ENCODE peak calls at places on chromosomes 1 and 21, in six cellular contexts. D is PC-3, M is left lung, P is cardiac muscle cell, C is lower lobe of right lung, Q is psoas muscle. S is an unnamed sample.
A peak's percentile ranks its signal among the peaks of the same experiment; 100 is the strongest.

GRCh38 chr1:53654216-53655210 is 84.5 kb downstream of the GLIS1 start:
- DNase-seq in D (no peak), M (peak; percentile 12), P (no peak), C (no peak), Q (no peak), S (peak; percentile 53)

GRCh38 chr1:51214615-51215131 is 21.4 kb upstream of the RNF11 start:
- DNase-seq in D (peak; percentile 88), M (no peak), P (no peak), C (no peak), Q (no peak), S (no peak)

GRCh38 chr1:63829349-63830327 is 55.8 kb downstream of the ROR1 start:
- DNase-seq in D (no peak), M (no peak), P (no peak), C (no peak), Q (no peak), S (no peak)

GRCh38 chr1:158035976-158036583 is 42.6 kb downstream of the KIRREL1 start:
- DNase-seq in D (peak; percentile 79), M (no peak), P (peak; percentile 64), C (no peak), Q (no peak), S (no peak)

GRCh38 chr1:213686983-213687382 is 300.8 kb upstream of the PROX1 start:
- DNase-seq in D (no peak), M (no peak), P (no peak), C (no peak), Q (no peak), S (no peak)

GRCh38 chr1:151455966-151456365 is 3.3 kb downstream of the POGZ start:
- DNase-seq in D (no peak), M (no peak), P (no peak), C (no peak), Q (no peak), S (no peak)

GRCh38 chr1:77179632-77180031 is 39.6 kb downstream of the PIGK start:
- DNase-seq in D (peak; percentile 4), M (no peak), P (no peak), C (no peak), Q (no peak), S (no peak)

GRCh38 chr21:41695513-41695912 is 71.3 kb downstream of the RIPK4 start:
- DNase-seq in D (no peak), M (no peak), P (no peak), C (no peak), Q (no peak), S (no peak)

GRCh38 chr1:196309386-196309785 is 298.9 kb downstream of the KCNT2 start:
- DNase-seq in D (peak; percentile 59), M (no peak), P (peak; percentile 11), C (no peak), Q (no peak), S (no peak)

GRCh38 chr1:169325117-169325516 is 42.5 kb downstream of the NME7 start:
- DNase-seq in D (no peak), M (no peak), P (peak; percentile 1), C (no peak), Q (no peak), S (no peak)

GRCh38 chr1:241269116-241269515 is 87.9 kb downstream of the RGS7 start:
- DNase-seq in D (peak; percentile 52), M (no peak), P (peak; percentile 32), C (no peak), Q (no peak), S (no peak)

GRCh38 chr1:206986402-206986801 is 16.1 kb upstream of the FCAMR start:
- DNase-seq in D (no peak), M (no peak), P (no peak), C (no peak), Q (no peak), S (no peak)

GRCh38 chr1:145885738-145886287 is at the start of gene ANKRD35:
- DNase-seq in D (peak; percentile 84), M (peak; percentile 89), P (peak; percentile 88), C (peak; percentile 94), Q (peak; percentile 89), S (peak; percentile 94)

GRCh38 chr1:186957339-186957738 is 128.6 kb downstream of the PLA2G4A start:
- DNase-seq in D (no peak), M (no peak), P (no peak), C (no peak), Q (peak; percentile 42), S (no peak)

GRCh38 chr1:44545961-44546360 is 128.3 kb downstream of the TMEM53 start:
- DNase-seq in D (peak; percentile 54), M (no peak), P (no peak), C (no peak), Q (no peak), S (no peak)

GRCh38 chr1:94037392-94038229 is 83.3 kb downstream of the ABCA4 start:
- DNase-seq in D (peak; percentile 76), M (no peak), P (no peak), C (no peak), Q (no peak), S (no peak)

GRCh38 chr1:20593766-20594165 is 4.9 kb downstream of the CDA start:
- DNase-seq in D (no peak), M (no peak), P (no peak), C (no peak), Q (no peak), S (no peak)

GRCh38 chr1:21262282-21263051 is 27.8 kb downstream of the ECE1 start:
- DNase-seq in D (no peak), M (no peak), P (peak; percentile 44), C (no peak), Q (peak; percentile 84), S (peak; percentile 90)

GRCh38 chr1:245869847-245870246 is 637.2 kb downstream of the SMYD3 start:
- DNase-seq in D (peak; percentile 34), M (no peak), P (no peak), C (no peak), Q (no peak), S (no peak)

GRCh38 chr1:6591222-6591621 is 11.4 kb downstream of the ZBTB48 start:
- DNase-seq in D (no peak), M (no peak), P (no peak), C (peak; percentile 59), Q (peak; percentile 45), S (no peak)

GRCh38 chr1:6592441-6592840 is 10.2 kb downstream of the KLHL21 start:
- DNase-seq in D (no peak), M (no peak), P (no peak), C (no peak), Q (no peak), S (no peak)

GRCh38 chr1:6590046-6590445 is 10.3 kb downstream of the ZBTB48 start:
- DNase-seq in D (no peak), M (no peak), P (no peak), C (no peak), Q (no peak), S (no peak)

GRCh38 chr1:6592865-6593593 is 9.6 kb downstream of the KLHL21 start:
- DNase-seq in D (no peak), M (no peak), P (no peak), C (no peak), Q (no peak), S (no peak)

GRCh38 chr1:6591644-6592043 is 11.0 kb downstream of the KLHL21 start:
- DNase-seq in D (no peak), M (no peak), P (no peak), C (no peak), Q (no peak), S (no peak)
- H3K4me1 ChIP-seq in D (peaks cover 9% of the 10 kb centered on the region), M (peaks cover 62% of the 10 kb centered on the region), P (peaks cover 8% of the 10 kb centered on the region), C (peaks cover 39% of the 10 kb centered on the region), Q (peaks cover 82% of the 10 kb centered on the region), S (peaks cover 8% of the 10 kb centered on the region)

GRCh38 chr1:184365699-184366098 is 21.1 kb upstream of the C1orf21 start:
- DNase-seq in D (no peak), M (no peak), P (no peak), C (no peak), Q (no peak), S (no peak)

GRCh38 chr1:184354719-184355118 is 32.1 kb upstream of the C1orf21 start:
- DNase-seq in D (no peak), M (no peak), P (no peak), C (no peak), Q (no peak), S (no peak)

GRCh38 chr1:184362876-184363275 is 24.0 kb upstream of the C1orf21 start:
- DNase-seq in D (peak; percentile 9), M (no peak), P (no peak), C (no peak), Q (no peak), S (no peak)

DNA sequence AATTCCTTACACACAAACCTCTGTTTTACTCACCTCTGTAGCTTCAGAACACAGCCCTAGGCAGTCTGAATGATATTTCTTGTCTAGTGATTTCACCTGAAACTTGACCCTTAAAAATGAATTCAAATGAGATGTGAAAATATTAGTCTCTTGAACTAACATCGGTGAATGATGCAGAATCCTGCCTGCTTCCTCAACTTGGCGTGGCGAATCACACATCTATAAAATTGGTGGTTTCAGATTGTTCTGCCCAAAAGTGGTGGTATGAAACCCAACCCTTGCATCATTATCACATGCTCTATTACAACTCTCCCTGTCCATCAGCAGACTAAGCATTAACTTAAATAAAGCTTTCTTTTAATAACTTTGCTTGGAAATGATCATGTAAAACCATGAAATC is 26.9 kb upstream of the C1orf21 start:
- DNase-seq in D (no peak), M (no peak), P (no peak), C (no peak), Q (no peak), S (no peak)
- H3K4me3 ChIP-seq in D (no peak overlapping the region), M (no peak overlapping the region), P (no peak overlapping the region), C (no peak overlapping the region), Q (no peak overlapping the region), S (no peak overlapping the region)

DNA sequence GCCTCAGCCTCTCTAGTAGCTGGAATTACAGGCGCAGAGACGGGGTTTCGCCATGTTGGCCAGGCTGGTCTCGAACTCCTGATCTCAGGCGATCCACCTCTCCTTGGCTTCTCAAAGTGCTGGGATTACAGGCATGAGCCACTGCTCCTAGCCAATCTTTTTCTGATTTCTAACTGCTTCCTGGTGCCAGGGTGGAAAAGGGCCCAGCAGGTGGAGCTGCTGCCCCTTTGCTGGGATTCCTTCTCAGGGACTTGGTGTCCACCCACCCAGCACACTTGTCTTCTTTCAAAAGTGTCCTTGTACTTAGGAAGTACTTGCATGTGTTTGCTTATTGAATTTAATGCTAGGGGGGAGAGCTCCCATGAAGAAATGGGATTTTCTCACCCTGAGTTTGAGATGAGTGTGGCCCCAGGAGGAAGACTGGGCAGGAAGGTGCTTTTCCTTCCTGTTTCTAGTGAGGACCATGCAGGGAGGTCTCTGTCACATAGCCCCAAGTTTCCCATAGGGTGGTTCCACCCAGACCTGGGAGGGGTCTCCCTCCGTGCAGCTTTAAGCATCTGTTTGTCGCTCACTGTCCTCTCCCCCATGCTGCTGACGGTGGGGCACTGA is 14.2 kb downstream of the UTP11 start:
- DNase-seq in D (peak; percentile 68), M (peak; percentile 60), P (peak; percentile 72), C (peak; percentile 78), Q (no peak), S (no peak)
- H3K4me1 ChIP-seq in D (peaks cover 33% of the 10 kb centered on the region), M (peaks cover 35% of the 10 kb centered on the region), P (peaks cover 28% of the 10 kb centered on the region), C (peaks cover 28% of the 10 kb centered on the region), Q (peaks cover 89% of the 10 kb centered on the region), S (peaks cover 24% of the 10 kb centered on the region)

GRCh38 chr1:152461544-152461943 is 47.5 kb upstream of the CRNN start:
- DNase-seq in D (peak; percentile 78), M (no peak), P (no peak), C (no peak), Q (no peak), S (no peak)

GRCh38 chr1:152457561-152457960 is 43.5 kb upstream of the CRNN start:
- DNase-seq in D (no peak), M (no peak), P (no peak), C (no peak), Q (no peak), S (no peak)

GRCh38 chr1:152460529-152460899 is 46.5 kb upstream of the CRNN start:
- DNase-seq in D (no peak), M (no peak), P (no peak), C (no peak), Q (no peak), S (no peak)

GRCh38 chr1:152458384-152459185 is 44.5 kb upstream of the CRNN start:
- DNase-seq in D (peak; percentile 94), M (peak; percentile 68), P (peak; percentile 3), C (peak; percentile 67), Q (peak; percentile 64), S (no peak)

GRCh38 chr1:152459596-152460528 is 45.8 kb upstream of the CRNN start:
- DNase-seq in D (peak; percentile 76), M (peak; percentile 66), P (no peak), C (peak; percentile 81), Q (peak; percentile 70), S (no peak)
- H3K4me3 ChIP-seq in D (no peak overlapping the region), M (no peak overlapping the region), P (no peak overlapping the region), C (peak overlapping the region; percentile 26), Q (peak overlapping the region; percentile 2), S (peak overlapping the region; percentile 10)